ENCODE peak calls at places on chromosomes 12 and 14, in eight cellular contexts. One of them, this sample, is unnamed.

GRCh38 chr12:107818984-107819383 is 44.5 kb downstream of the ASCL4 start:
- DNase-seq in IMR-90: peak
- DNase-seq in A549: no peak
- DNase-seq in GM12878: no peak
- DNase-seq in HepG2: no peak
- DNase-seq in SK-N-SH: no peak
- DNase-seq in H1: no peak
- DNase-seq in K562: no peak
- DNase-seq in this sample: no peak

GRCh38 chr12:114288071-114288470 is 117.9 kb downstream of the TBX5 start:
- DNase-seq in IMR-90: peak
- DNase-seq in A549: no peak
- DNase-seq in SK-N-SH: no peak
- DNase-seq in K562: no peak
- DNase-seq in H1: no peak
- DNase-seq in GM12878: no peak
- DNase-seq in HepG2: no peak
- DNase-seq in this sample: no peak

GRCh38 chr12:89574736-89575208 is 48.9 kb upstream of the POC1B start:
- DNase-seq in SK-N-SH: no peak
- DNase-seq in HepG2: peak
- DNase-seq in K562: peak
- DNase-seq in GM12878: no peak
- DNase-seq in IMR-90: peak
- DNase-seq in A549: no peak
- DNase-seq in H1: no peak
- DNase-seq in this sample: no peak

GRCh38 chr14:79011091-79011919 is 841.1 kb downstream of the NRXN3 start:
- DNase-seq in SK-N-SH: peak
- DNase-seq in K562: peak
- DNase-seq in GM12878: no peak
- DNase-seq in H1: no peak
- DNase-seq in A549: peak
- DNase-seq in IMR-90: peak
- DNase-seq in HepG2: peak
- DNase-seq in this sample: no peak

GRCh38 chr12:45232771-45233372 is 17.0 kb downstream of the ANO6 start:
- DNase-seq in HepG2: peak
- DNase-seq in A549: peak
- DNase-seq in GM12878: peak
- DNase-seq in K562: peak
- DNase-seq in H1: no peak
- DNase-seq in IMR-90: peak
- DNase-seq in SK-N-SH: no peak
- DNase-seq in this sample: peak

GRCh38 chr12:50032516-50033316 is 7.4 kb upstream of the RACGAP1 start:
- DNase-seq in A549: no peak
- DNase-seq in H1: peak
- DNase-seq in K562: peak
- DNase-seq in GM12878: no peak
- DNase-seq in SK-N-SH: peak
- DNase-seq in HepG2: no peak
- DNase-seq in IMR-90: no peak
- DNase-seq in this sample: peak

GRCh38 chr12:2494490-2495192 is 300.1 kb upstream of the FKBP4 start:
- DNase-seq in K562: no peak
- DNase-seq in H1: no peak
- DNase-seq in A549: no peak
- DNase-seq in SK-N-SH: no peak
- DNase-seq in GM12878: no peak
- DNase-seq in HepG2: no peak
- DNase-seq in IMR-90: no peak
- DNase-seq in this sample: no peak

GRCh38 chr14:70152704-70153103 is 36.0 kb downstream of the SLC8A3 start:
- DNase-seq in IMR-90: no peak
- DNase-seq in GM12878: no peak
- DNase-seq in H1: no peak
- DNase-seq in K562: no peak
- DNase-seq in SK-N-SH: peak
- DNase-seq in HepG2: no peak
- DNase-seq in A549: no peak
- DNase-seq in this sample: no peak

GRCh38 chr14:60722163-60722835 is 1.9 kb downstream of the SIX4 start:
- DNase-seq in SK-N-SH: peak
- DNase-seq in A549: peak
- DNase-seq in GM12878: no peak
- DNase-seq in IMR-90: peak
- DNase-seq in K562: peak
- DNase-seq in HepG2: peak
- DNase-seq in H1: peak
- DNase-seq in this sample: peak

GRCh38 chr12:88419794-88420193 is 160.5 kb downstream of the KITLG start:
- DNase-seq in K562: no peak
- DNase-seq in H1: no peak
- DNase-seq in HepG2: no peak
- DNase-seq in IMR-90: peak
- DNase-seq in A549: no peak
- DNase-seq in GM12878: no peak
- DNase-seq in SK-N-SH: no peak
- DNase-seq in this sample: no peak

GRCh38 chr12:55330446-55330845 is at the start of gene OR6C3:
- DNase-seq in GM12878: no peak
- DNase-seq in H1: no peak
- DNase-seq in HepG2: no peak
- DNase-seq in K562: no peak
- DNase-seq in A549: no peak
- DNase-seq in SK-N-SH: no peak
- DNase-seq in IMR-90: no peak
- DNase-seq in this sample: no peak

DNA sequence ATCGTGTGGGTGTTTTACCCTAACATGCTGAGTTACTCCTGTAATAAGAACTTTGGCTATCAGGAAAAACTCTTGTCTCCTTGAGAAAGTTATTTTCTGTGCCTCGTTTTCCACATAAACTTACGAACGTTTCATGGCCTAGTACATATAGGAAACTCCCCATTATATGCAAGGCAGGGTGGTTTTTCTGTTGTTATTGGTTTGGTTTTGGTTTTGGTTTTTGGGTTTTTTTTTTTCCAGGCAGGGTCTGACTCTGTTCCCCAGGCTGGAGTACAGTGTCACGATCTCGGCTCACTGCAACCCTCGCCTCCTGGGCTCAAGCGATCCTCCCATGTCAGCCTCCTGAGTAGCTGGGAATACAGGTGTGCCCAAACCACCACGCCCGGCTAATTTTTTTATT is 5.5 kb downstream of the OR6C3 start:
- DNase-seq in A549: no peak
- DNase-seq in IMR-90: no peak
- DNase-seq in K562: no peak
- DNase-seq in SK-N-SH: no peak
- DNase-seq in GM12878: no peak
- DNase-seq in H1: no peak
- DNase-seq in HepG2: no peak
- DNase-seq in this sample: no peak
- TF ChIP-seq USF2 in A549: no peak
- TF ChIP-seq USF2 in IMR-90: no peak
- TF ChIP-seq USF2 in K562: no peak
- TF ChIP-seq USF2 in SK-N-SH: no peak
- TF ChIP-seq USF2 in GM12878: no peak
- TF ChIP-seq USF2 in H1: no peak
- TF ChIP-seq USF2 in HepG2: no peak
- TF ChIP-seq USF2 in this sample: no peak

DNA sequence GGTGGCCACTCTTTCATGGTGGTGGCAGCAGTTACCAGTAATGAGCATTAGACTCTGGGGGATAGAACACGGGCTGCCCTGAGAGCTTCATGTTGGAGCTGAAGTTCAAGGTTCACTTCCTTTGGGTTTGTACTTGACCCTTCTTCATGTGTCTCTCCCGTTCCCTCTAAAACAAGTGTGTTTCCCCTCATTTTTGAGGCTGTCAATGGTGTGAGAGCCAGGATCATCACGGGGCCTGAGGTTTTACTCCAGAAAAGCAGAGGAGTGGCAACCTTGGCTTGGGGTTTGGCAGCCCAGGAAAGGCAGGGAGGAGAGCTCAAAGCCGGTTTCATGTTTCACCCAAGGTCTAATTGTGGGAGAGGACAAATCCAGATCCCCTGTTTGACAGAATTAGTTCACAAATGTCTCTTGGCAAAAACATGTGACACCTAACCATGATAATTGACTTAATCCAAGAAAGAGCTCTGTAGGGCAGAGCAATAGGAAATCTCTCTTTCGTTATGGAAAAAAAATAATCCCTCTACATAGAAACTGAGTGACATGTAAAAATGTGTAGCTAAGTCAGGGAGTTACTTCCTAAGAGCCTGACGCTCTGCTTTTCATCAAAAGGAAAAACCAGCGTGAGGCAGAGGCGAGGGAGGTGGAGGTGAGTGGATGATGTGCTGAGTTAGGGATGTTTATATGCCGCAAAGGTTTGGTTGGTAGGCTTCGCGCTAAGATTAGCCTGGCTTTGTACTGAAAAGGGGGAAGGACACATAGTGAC is 22.4 kb downstream of the GPRC5A start:
- DNase-seq in SK-N-SH: no peak
- DNase-seq in H1: no peak
- DNase-seq in K562: no peak
- DNase-seq in A549: no peak
- DNase-seq in GM12878: no peak
- DNase-seq in IMR-90: no peak
- DNase-seq in HepG2: no peak
- DNase-seq in this sample: no peak
- TF ChIP-seq USF2 in SK-N-SH: no peak
- TF ChIP-seq USF2 in H1: no peak
- TF ChIP-seq USF2 in K562: no peak
- TF ChIP-seq USF2 in A549: no peak
- TF ChIP-seq USF2 in GM12878: no peak
- TF ChIP-seq USF2 in IMR-90: no peak
- TF ChIP-seq USF2 in HepG2: no peak
- TF ChIP-seq USF2 in this sample: no peak

GRCh38 chr12:94892544-94893267 is 110.8 kb downstream of the NDUFA12 start:
- DNase-seq in A549: no peak
- DNase-seq in SK-N-SH: no peak
- DNase-seq in K562: no peak
- DNase-seq in IMR-90: no peak
- DNase-seq in HepG2: no peak
- DNase-seq in H1: no peak
- DNase-seq in GM12878: no peak
- DNase-seq in this sample: no peak

GRCh38 chr12:94900496-94900895 is 103.0 kb downstream of the NDUFA12 start:
- DNase-seq in A549: no peak
- DNase-seq in HepG2: no peak
- DNase-seq in IMR-90: no peak
- DNase-seq in GM12878: no peak
- DNase-seq in SK-N-SH: no peak
- DNase-seq in K562: no peak
- DNase-seq in H1: no peak
- DNase-seq in this sample: no peak

GRCh38 chr12:94898388-94898787 is 105.1 kb downstream of the NDUFA12 start:
- DNase-seq in K562: no peak
- DNase-seq in HepG2: no peak
- DNase-seq in H1: no peak
- DNase-seq in GM12878: no peak
- DNase-seq in SK-N-SH: no peak
- DNase-seq in A549: no peak
- DNase-seq in IMR-90: no peak
- DNase-seq in this sample: peak
- TF ChIP-seq USF2 in K562: no peak
- TF ChIP-seq USF2 in HepG2: no peak
- TF ChIP-seq USF2 in H1: no peak
- TF ChIP-seq USF2 in GM12878: no peak
- TF ChIP-seq USF2 in SK-N-SH: no peak
- TF ChIP-seq USF2 in A549: no peak
- TF ChIP-seq USF2 in IMR-90: no peak
- TF ChIP-seq USF2 in this sample: no peak

GRCh38 chr12:12872934-12873275 is 18.5 kb upstream of the GPRC5A start:
- DNase-seq in SK-N-SH: no peak
- DNase-seq in A549: no peak
- DNase-seq in HepG2: no peak
- DNase-seq in GM12878: no peak
- DNase-seq in H1: no peak
- DNase-seq in K562: no peak
- DNase-seq in IMR-90: peak
- DNase-seq in this sample: no peak

GRCh38 chr12:12874014-12874413 is 17.3 kb upstream of the GPRC5A start:
- DNase-seq in H1: no peak
- DNase-seq in A549: no peak
- DNase-seq in K562: no peak
- DNase-seq in HepG2: no peak
- DNase-seq in GM12878: no peak
- DNase-seq in IMR-90: no peak
- DNase-seq in SK-N-SH: no peak
- DNase-seq in this sample: no peak

GRCh38 chr12:12871587-12872138 is 19.7 kb upstream of the GPRC5A start:
- DNase-seq in K562: no peak
- DNase-seq in A549: no peak
- DNase-seq in IMR-90: no peak
- DNase-seq in HepG2: no peak
- DNase-seq in SK-N-SH: no peak
- DNase-seq in GM12878: no peak
- DNase-seq in H1: no peak
- DNase-seq in this sample: no peak

GRCh38 chr12:12870454-12870853 is 20.9 kb upstream of the GPRC5A start:
- DNase-seq in GM12878: no peak
- DNase-seq in HepG2: peak
- DNase-seq in IMR-90: peak
- DNase-seq in K562: no peak
- DNase-seq in H1: no peak
- DNase-seq in A549: peak
- DNase-seq in SK-N-SH: no peak
- DNase-seq in this sample: no peak

DNA sequence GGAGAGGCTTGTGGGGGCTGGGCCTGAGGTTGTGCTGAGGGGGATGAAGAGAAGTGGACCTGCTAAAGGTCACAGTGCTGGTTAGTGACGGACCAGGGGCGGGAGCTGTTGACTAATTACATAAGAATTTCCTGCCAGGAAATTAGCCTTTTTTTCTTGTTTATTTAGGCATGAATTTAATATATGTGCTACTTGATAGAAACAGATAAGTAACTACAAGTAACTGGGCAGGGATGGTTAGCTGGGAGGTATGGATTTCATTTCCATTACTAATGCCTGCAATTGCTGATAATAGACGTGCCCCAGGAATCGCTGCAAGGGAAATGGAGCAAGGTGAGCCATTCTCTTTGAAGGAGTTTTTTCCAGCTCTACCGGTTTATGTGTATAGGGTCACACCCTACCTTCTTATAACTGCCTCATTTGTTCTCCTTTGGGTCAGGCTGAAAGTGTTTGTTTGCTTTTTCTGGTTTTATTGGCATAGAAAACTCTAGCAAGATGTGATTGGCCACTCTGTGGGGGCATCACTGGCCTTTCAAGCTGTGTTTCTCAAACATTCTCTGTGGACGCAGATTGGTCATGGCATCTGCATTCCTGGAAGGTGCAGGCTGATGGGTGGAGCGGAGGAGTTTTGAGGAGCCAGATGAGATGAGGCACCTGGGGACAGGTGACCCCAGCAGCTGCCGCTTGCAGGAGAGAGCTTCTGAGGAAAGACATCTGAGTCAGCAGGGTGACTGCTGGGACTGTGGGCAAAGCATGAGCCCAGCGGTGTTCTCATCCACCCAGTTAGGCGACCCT is 19.0 kb upstream of the GPRC5A start:
- DNase-seq in GM12878: no peak
- DNase-seq in K562: no peak
- DNase-seq in H1: no peak
- DNase-seq in SK-N-SH: no peak
- DNase-seq in A549: peak
- DNase-seq in HepG2: peak
- DNase-seq in IMR-90: peak
- DNase-seq in this sample: no peak
- TF ChIP-seq USF2 in GM12878: no peak
- TF ChIP-seq USF2 in K562: no peak
- TF ChIP-seq USF2 in H1: no peak
- TF ChIP-seq USF2 in SK-N-SH: no peak
- TF ChIP-seq USF2 in A549: peak
- TF ChIP-seq USF2 in HepG2: no peak
- TF ChIP-seq USF2 in IMR-90: no peak
- TF ChIP-seq USF2 in this sample: no peak

This sample was measured in WTC11.